ENCODE peak calls at places on chromosomes 13 and 19, in ten cellular contexts. I is sigmoid colon, R is BE2C, V is foreskin keratinocyte, A is T-helper 2 cell, K is amniotic stem cell, O is HEK293T, G is M059J, S is MV-4-11, H is T follicular helper cell. D is an unnamed sample.

GRCh38 chr13:114061746-114062145 is 70.7 kb downstream of the RASA3 start:
- DNase-seq in I (no peak), R (no peak), V (no peak), A (no peak), K (no peak), O (no peak), G (no peak), S (no peak), H (no peak), D (no peak)

GRCh38 chr19:18208098-18208951 is 4.5 kb upstream of the RAB3A start:
- DNase-seq in I (peak), R (peak), V (no peak), A (peak), K (peak), O (peak), G (no peak), S (no peak), H (peak), D (peak)

GRCh38 chr13:105278797-105279425 is 1256.6 kb downstream of the EFNB2 start:
- DNase-seq in I (no peak), R (no peak), V (no peak), A (no peak), K (no peak), O (no peak), G (no peak), S (no peak), H (no peak), D (no peak)

GRCh38 chr19:45492627-45493470 is 4.0 kb downstream of the RTN2 start:
- DNase-seq in I (peak), R (no peak), V (no peak), A (no peak), K (no peak), O (peak), G (no peak), S (peak), H (no peak), D (peak)

GRCh38 chr19:10737680-10738079 is 19.8 kb downstream of the DNM2 start:
- DNase-seq in I (no peak), R (no peak), V (no peak), A (no peak), K (no peak), O (no peak), G (no peak), S (no peak), H (no peak), D (no peak)

GRCh38 chr13:32134241-32134801 is 102.7 kb downstream of the FRY start:
- DNase-seq in I (no peak), R (no peak), V (peak), A (no peak), K (no peak), O (no peak), G (peak), S (no peak), H (no peak), D (no peak)

GRCh38 chr13:32426981-32427851 is 714 bp downstream of the N4BP2L1 start:
- DNase-seq in I (peak), R (peak), V (no peak), A (peak), K (no peak), O (no peak), G (peak), S (no peak), H (peak), D (peak)

GRCh38 chr13:110716235-110716505 is 2.7 kb downstream of the ING1 start:
- DNase-seq in I (peak), R (no peak), V (peak), A (no peak), K (no peak), O (no peak), G (peak), S (peak), H (no peak), D (peak)

GRCh38 chr13:39451860-39452301 is 151.1 kb downstream of the LHFPL6 start:
- DNase-seq in I (peak), R (no peak), V (no peak), A (no peak), K (no peak), O (no peak), G (no peak), S (peak), H (no peak), D (peak)

GRCh38 chr19:48186015-48186414 is 15.5 kb downstream of the ZSWIM9 start:
- DNase-seq in I (peak), R (no peak), V (no peak), A (no peak), K (no peak), O (no peak), G (no peak), S (no peak), H (no peak), D (no peak)

GRCh38 chr19:20367811-20368294 is 197.7 kb downstream of the ZNF737 start:
- DNase-seq in I (no peak), R (no peak), V (peak), A (no peak), K (no peak), O (no peak), G (no peak), S (no peak), H (no peak), D (no peak)

GRCh38 chr19:17778621-17779280 is 16.2 kb upstream of the B3GNT3 start:
- DNase-seq in I (no peak), R (no peak), V (peak), A (no peak), K (no peak), O (peak), G (no peak), S (no peak), H (no peak), D (no peak)

GRCh38 chr19:900302-901111 is 7.2 kb downstream of the RNU6-9 start:
- DNase-seq in I (no peak), R (no peak), V (no peak), A (no peak), K (no peak), O (peak), G (no peak), S (no peak), H (no peak), D (no peak)

GRCh38 chr19:12777217-12778019 is 2.1 kb upstream of the HOOK2 start:
- DNase-seq in I (peak), R (peak), V (peak), A (peak), K (peak), O (peak), G (peak), S (peak), H (peak), D (peak)

D was measured in Kasumi-1.